ENCODE peak calls at places on chromosomes 12 and 14, in ten cellular contexts. F is HCT116, T is AG10803, C is cardiac fibroblast, Y is fibroblast of mammary gland, G is AG09319, M is GM20000, D is choroid plexus epithelial cell, X is MCF 10A, K is pancreas. L is an unnamed sample.

GRCh38 chr12:111275308-111275707 is 93.6 kb downstream of the PHETA1 start:
- DNase-seq in D (no peak), F (no peak), M (no peak), C (no peak), Y (no peak), G (no peak), X (no peak), T (no peak), K (no peak), L (no peak)

GRCh38 chr12:114409796-114410520 is 4.0 kb upstream of the TBX5 start:
- DNase-seq in T (no peak), Y (peak; percentile 36), C (no peak), X (no peak), G (no peak), D (no peak), M (no peak), K (no peak), F (no peak), L (no peak)

GRCh38 chr12:19435831-19436497 is 3.3 kb upstream of the AEBP2 start:
- DNase-seq in M (no peak), T (no peak), K (no peak), X (no peak), G (no peak), F (no peak), Y (no peak), D (no peak), C (no peak), L (no peak)

GRCh38 chr12:79933580-79934264 is 1.2 kb downstream of the PPP1R12A start:
- DNase-seq in F (no peak), C (no peak), X (peak; percentile 28), D (peak; percentile 23), G (no peak), Y (peak; percentile 24), K (no peak), T (peak; percentile 11), M (no peak), L (no peak)

GRCh38 chr14:36646664-36647416 is 14.8 kb upstream of the PAX9 start:
- DNase-seq in T (peak; percentile 27), M (no peak), F (no peak), D (no peak), X (no peak), C (no peak), K (no peak), G (no peak), Y (no peak), L (no peak)

GRCh38 chr14:31960039-31960438 is 117.1 kb upstream of the ARHGAP5 start:
- DNase-seq in M (no peak), C (no peak), Y (no peak), K (no peak), X (no peak), G (no peak), D (no peak), F (no peak), T (no peak), L (no peak)

GRCh38 chr12:22190969-22191368 is 143.5 kb downstream of the ST8SIA1 start:
- DNase-seq in C (no peak), T (no peak), Y (no peak), F (no peak), X (no peak), G (no peak), M (no peak), K (no peak), D (no peak), L (no peak)

GRCh38 chr14:30610719-30611388 is 11.3 kb upstream of the SCFD1 start:
- DNase-seq in C (peak; percentile 86), M (peak; percentile 10), Y (peak; percentile 78), G (peak; percentile 39), F (peak; percentile 36), T (peak; percentile 51), D (peak; percentile 94), K (peak; percentile 55), X (peak; percentile 89), L (no peak)

GRCh38 chr14:54211562-54212308 is 185.1 kb upstream of the CDKN3 start:
- DNase-seq in D (peak; percentile 86), Y (peak; percentile 87), C (peak; percentile 94), F (peak; percentile 64), X (peak; percentile 82), T (peak; percentile 93), M (no peak), G (peak; percentile 15), K (no peak), L (no peak)

GRCh38 chr12:28191690-28192089 is 1.4 kb downstream of the CCDC91 start:
- DNase-seq in F (no peak), K (peak; percentile 53), M (no peak), G (no peak), C (peak; percentile 47), D (peak; percentile 37), Y (peak; percentile 9), X (peak; percentile 15), T (peak; percentile 27), L (no peak)

GRCh38 chr14:101250336-101250947 is 310.9 kb upstream of the DIO3 start:
- DNase-seq in M (no peak), K (no peak), G (no peak), F (no peak), T (no peak), X (no peak), D (no peak), C (no peak), Y (no peak), L (no peak)

GRCh38 chr14:64720190-64720589 is 16.0 kb downstream of the PLEKHG3 start:
- DNase-seq in F (peak; percentile 93), M (no peak), T (peak; percentile 66), K (peak; percentile 73), G (no peak), X (peak; percentile 95), Y (peak; percentile 83), D (peak; percentile 83), C (no peak), L (no peak)

GRCh38 chr12:132577191-132577920 is 33.0 kb downstream of the LRCOL1 start:
- DNase-seq in F (no peak), G (no peak), Y (no peak), C (no peak), K (no peak), M (no peak), X (no peak), T (no peak), D (no peak), L (no peak)

DNA sequence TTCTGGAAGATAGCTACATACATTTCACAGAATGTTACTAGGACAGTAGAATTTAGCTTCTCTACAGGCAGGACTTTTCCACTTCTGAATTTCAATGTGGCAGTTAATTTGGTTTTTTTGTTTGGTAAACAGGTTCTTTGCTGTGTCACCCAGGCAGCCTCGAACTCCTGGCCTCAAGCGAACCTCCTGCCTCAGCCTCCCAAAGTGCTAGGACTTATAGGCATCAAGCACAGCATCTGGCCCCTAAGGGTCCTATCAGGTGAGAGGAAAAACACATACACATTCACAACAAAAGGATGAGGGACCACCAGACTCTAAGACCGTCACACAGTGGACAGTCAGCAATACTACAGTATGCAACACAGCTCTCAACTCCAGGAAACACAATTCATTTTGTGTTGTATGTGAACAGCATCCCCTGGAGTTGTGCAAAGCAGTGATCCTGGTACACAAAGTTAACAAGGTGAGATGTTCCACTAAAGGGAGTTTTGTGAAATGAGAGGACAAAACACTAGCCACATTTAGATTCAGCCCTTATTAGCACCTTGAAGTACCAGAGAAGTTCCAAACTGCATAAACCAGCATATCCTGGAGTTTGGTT is 6.9 kb downstream of the ATP2B1 start:
- DNase-seq in G (no peak), K (no peak), T (no peak), D (no peak), M (no peak), X (no peak), Y (no peak), C (no peak), F (no peak), L (no peak)
- TF ChIP-seq CTCF in G (no peak), K (no peak), T (peak; percentile 6), D (no peak), M (no peak), X (no peak), Y (no peak), C (no peak), F (no peak), L (peak; percentile 22)

GRCh38 chr14:83994020-83994419 is 1535.9 kb upstream of the FLRT2 start:
- DNase-seq in F (no peak), Y (peak; percentile 79), G (no peak), X (peak; percentile 18), T (no peak), M (no peak), K (no peak), D (peak; percentile 88), C (no peak), L (no peak)

GRCh38 chr14:83992857-83993256 is 1537.1 kb upstream of the FLRT2 start:
- DNase-seq in X (peak; percentile 1), F (no peak), T (no peak), Y (peak; percentile 45), M (no peak), C (no peak), K (no peak), G (no peak), D (peak; percentile 65), L (no peak)

GRCh38 chr14:83993545-83993944 is 1536.4 kb upstream of the FLRT2 start:
- DNase-seq in T (no peak), Y (no peak), G (no peak), M (no peak), C (no peak), F (no peak), K (no peak), X (no peak), D (peak; percentile 21), L (no peak)

GRCh38 chr14:83991666-83992065 is 1538.3 kb upstream of the FLRT2 start:
- DNase-seq in K (no peak), X (no peak), M (no peak), D (no peak), C (no peak), T (no peak), Y (no peak), F (no peak), G (no peak), L (no peak)

GRCh38 chr14:83988274-83988673 is 1541.7 kb upstream of the FLRT2 start:
- DNase-seq in M (no peak), T (no peak), Y (no peak), D (peak; percentile 84), K (no peak), X (peak; percentile 45), C (peak; percentile 22), G (peak; percentile 35), F (no peak), L (no peak)
- TF ChIP-seq CTCF in M (no peak), T (no peak), Y (no peak), D (peak; percentile 41), K (no peak), X (peak; percentile 23), C (no peak), G (peak; percentile 20), F (no peak), L (no peak)

GRCh38 chr14:103730490-103731035 is 15.0 kb downstream of the ZFYVE21 start:
- DNase-seq in G (no peak), C (peak; percentile 30), M (no peak), D (no peak), K (peak; percentile 91), T (no peak), Y (no peak), F (no peak), X (no peak), L (no peak)
- TF ChIP-seq CTCF in G (peak; percentile 1), C (peak; percentile 4), M (no peak), D (peak; percentile 26), K (no peak), T (no peak), Y (peak; percentile 4), F (no peak), X (no peak), L (peak; percentile 28)

DNA sequence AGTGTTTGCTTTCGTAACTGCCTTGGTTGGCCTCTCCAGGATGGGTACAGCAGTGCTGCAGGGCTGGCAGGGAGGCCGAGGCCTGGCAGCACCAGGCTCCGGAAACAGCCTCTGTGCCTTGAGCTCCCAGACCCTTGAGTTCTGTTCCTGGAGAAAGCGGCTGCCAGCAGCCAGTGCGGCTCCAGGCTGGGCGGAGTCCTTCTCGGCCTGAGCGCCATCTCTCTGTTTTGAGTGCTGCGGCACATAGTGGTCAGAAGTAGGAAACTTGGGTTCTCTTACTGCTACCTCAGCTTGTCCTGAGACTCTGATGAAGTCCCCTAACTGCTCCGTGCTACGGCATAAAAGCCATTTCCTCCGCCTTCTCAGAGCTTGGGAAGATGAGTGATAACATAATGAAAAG is 65.9 kb downstream of the KCNA1 start:
- DNase-seq in G (no peak), C (no peak), K (no peak), Y (peak; percentile 7), T (no peak), M (no peak), F (no peak), D (no peak), X (no peak), L (no peak)
- TF ChIP-seq CTCF in G (no peak), C (no peak), K (no peak), Y (no peak), T (no peak), M (no peak), F (no peak), D (no peak), X (no peak), L (no peak)

L was measured in neural crest cell.